ENCODE peak calls at places on chromosomes 12 and 14, in ten cellular contexts. One of them, this sample, is unnamed. For H3K27me3, the result is how much of the 10 kb centered on the place peaks cover.

GRCh38 chr14:56212541-56212940 is 94.3 kb downstream of the PELI2 start:
- DNase-seq in bronchial epithelial cell: no peak
- DNase-seq in HCT116: no peak
- DNase-seq in kidney epithelial cell: no peak
- DNase-seq in tibial nerve: no peak
- DNase-seq in ovary: no peak
- DNase-seq in upper lobe of right lung: no peak
- DNase-seq in colonic mucosa: no peak
- DNase-seq in pancreas: no peak
- DNase-seq in HepG2: no peak
- DNase-seq in this sample: no peak

GRCh38 chr12:92400006-92400405 is 254.4 kb upstream of the BTG1 start:
- DNase-seq in ovary: no peak
- DNase-seq in bronchial epithelial cell: no peak
- DNase-seq in pancreas: no peak
- DNase-seq in upper lobe of right lung: no peak
- DNase-seq in colonic mucosa: no peak
- DNase-seq in HCT116: no peak
- DNase-seq in HepG2: no peak
- DNase-seq in tibial nerve: no peak
- DNase-seq in kidney epithelial cell: no peak
- DNase-seq in this sample: no peak

GRCh38 chr14:88933203-88933602 is 108.8 kb downstream of the TTC8 start:
- DNase-seq in pancreas: no peak
- DNase-seq in tibial nerve: no peak
- DNase-seq in ovary: no peak
- DNase-seq in kidney epithelial cell: no peak
- DNase-seq in HCT116: no peak
- DNase-seq in HepG2: no peak
- DNase-seq in bronchial epithelial cell: no peak
- DNase-seq in upper lobe of right lung: no peak
- DNase-seq in colonic mucosa: no peak
- DNase-seq in this sample: no peak

GRCh38 chr12:95774311-95775045 is 16.1 kb downstream of the NTN4 start:
- DNase-seq in HepG2: no peak
- DNase-seq in pancreas: no peak
- DNase-seq in colonic mucosa: no peak
- DNase-seq in HCT116: no peak
- DNase-seq in ovary: no peak
- DNase-seq in upper lobe of right lung: no peak
- DNase-seq in bronchial epithelial cell: peak
- DNase-seq in kidney epithelial cell: no peak
- DNase-seq in tibial nerve: no peak
- DNase-seq in this sample: no peak

GRCh38 chr12:56315256-56315625 is 547 bp downstream of the CNPY2 start:
- DNase-seq in kidney epithelial cell: no peak
- DNase-seq in colonic mucosa: peak
- DNase-seq in bronchial epithelial cell: no peak
- DNase-seq in ovary: peak
- DNase-seq in HCT116: no peak
- DNase-seq in pancreas: peak
- DNase-seq in upper lobe of right lung: no peak
- DNase-seq in tibial nerve: no peak
- DNase-seq in HepG2: no peak
- DNase-seq in this sample: no peak

GRCh38 chr12:4379410-4379809 is at the start of gene FGF23:
- DNase-seq in tibial nerve: no peak
- DNase-seq in kidney epithelial cell: no peak
- DNase-seq in HepG2: peak
- DNase-seq in bronchial epithelial cell: no peak
- DNase-seq in HCT116: no peak
- DNase-seq in upper lobe of right lung: no peak
- DNase-seq in ovary: no peak
- DNase-seq in colonic mucosa: no peak
- DNase-seq in pancreas: no peak
- DNase-seq in this sample: no peak

GRCh38 chr12:80565276-80565675 is 121.2 kb downstream of the PTPRQ start:
- DNase-seq in HepG2: no peak
- DNase-seq in tibial nerve: no peak
- DNase-seq in upper lobe of right lung: no peak
- DNase-seq in colonic mucosa: no peak
- DNase-seq in bronchial epithelial cell: peak
- DNase-seq in kidney epithelial cell: no peak
- DNase-seq in ovary: no peak
- DNase-seq in pancreas: no peak
- DNase-seq in HCT116: no peak
- DNase-seq in this sample: no peak

GRCh38 chr12:93039930-93040329 is 110.8 kb upstream of the EEA1 start:
- DNase-seq in bronchial epithelial cell: no peak
- DNase-seq in kidney epithelial cell: no peak
- DNase-seq in pancreas: no peak
- DNase-seq in upper lobe of right lung: no peak
- DNase-seq in HCT116: no peak
- DNase-seq in HepG2: no peak
- DNase-seq in ovary: no peak
- DNase-seq in tibial nerve: no peak
- DNase-seq in colonic mucosa: no peak
- DNase-seq in this sample: no peak

GRCh38 chr12:117489671-117490070 is 128.2 kb upstream of the NOS1 start:
- DNase-seq in ovary: no peak
- DNase-seq in pancreas: no peak
- DNase-seq in tibial nerve: no peak
- DNase-seq in HCT116: no peak
- DNase-seq in colonic mucosa: no peak
- DNase-seq in kidney epithelial cell: no peak
- DNase-seq in upper lobe of right lung: no peak
- DNase-seq in bronchial epithelial cell: no peak
- DNase-seq in HepG2: no peak
- DNase-seq in this sample: no peak

GRCh38 chr14:90287791-90288190 is 31.4 kb downstream of the PSMC1 start:
- DNase-seq in HepG2: no peak
- DNase-seq in kidney epithelial cell: no peak
- DNase-seq in HCT116: no peak
- DNase-seq in upper lobe of right lung: peak
- DNase-seq in pancreas: peak
- DNase-seq in tibial nerve: no peak
- DNase-seq in colonic mucosa: no peak
- DNase-seq in ovary: no peak
- DNase-seq in bronchial epithelial cell: no peak
- DNase-seq in this sample: no peak

GRCh38 chr12:89574736-89575208 is 48.9 kb upstream of the POC1B start:
- DNase-seq in HCT116: no peak
- DNase-seq in tibial nerve: no peak
- DNase-seq in HepG2: peak
- DNase-seq in ovary: peak
- DNase-seq in colonic mucosa: no peak
- DNase-seq in kidney epithelial cell: peak
- DNase-seq in pancreas: no peak
- DNase-seq in upper lobe of right lung: no peak
- DNase-seq in bronchial epithelial cell: no peak
- DNase-seq in this sample: peak

GRCh38 chr12:121788176-121788818 is 5.2 kb downstream of the RHOF start:
- DNase-seq in HepG2: no peak
- DNase-seq in HCT116: no peak
- DNase-seq in bronchial epithelial cell: no peak
- DNase-seq in pancreas: peak
- DNase-seq in upper lobe of right lung: no peak
- DNase-seq in colonic mucosa: no peak
- DNase-seq in tibial nerve: no peak
- DNase-seq in ovary: no peak
- DNase-seq in kidney epithelial cell: no peak
- DNase-seq in this sample: no peak

GRCh38 chr12:29160230-29160629 is 11.2 kb downstream of the FAR2 start:
- DNase-seq in pancreas: no peak
- DNase-seq in bronchial epithelial cell: no peak
- DNase-seq in tibial nerve: no peak
- DNase-seq in ovary: no peak
- DNase-seq in kidney epithelial cell: no peak
- DNase-seq in upper lobe of right lung: no peak
- DNase-seq in HCT116: no peak
- DNase-seq in colonic mucosa: no peak
- DNase-seq in HepG2: no peak
- DNase-seq in this sample: no peak

GRCh38 chr12:56084958-56085543 is 5.1 kb downstream of the ERBB3 start:
- DNase-seq in HepG2: no peak
- DNase-seq in tibial nerve: no peak
- DNase-seq in kidney epithelial cell: no peak
- DNase-seq in HCT116: no peak
- DNase-seq in ovary: no peak
- DNase-seq in pancreas: no peak
- DNase-seq in bronchial epithelial cell: peak
- DNase-seq in colonic mucosa: peak
- DNase-seq in upper lobe of right lung: no peak
- DNase-seq in this sample: no peak

DNA sequence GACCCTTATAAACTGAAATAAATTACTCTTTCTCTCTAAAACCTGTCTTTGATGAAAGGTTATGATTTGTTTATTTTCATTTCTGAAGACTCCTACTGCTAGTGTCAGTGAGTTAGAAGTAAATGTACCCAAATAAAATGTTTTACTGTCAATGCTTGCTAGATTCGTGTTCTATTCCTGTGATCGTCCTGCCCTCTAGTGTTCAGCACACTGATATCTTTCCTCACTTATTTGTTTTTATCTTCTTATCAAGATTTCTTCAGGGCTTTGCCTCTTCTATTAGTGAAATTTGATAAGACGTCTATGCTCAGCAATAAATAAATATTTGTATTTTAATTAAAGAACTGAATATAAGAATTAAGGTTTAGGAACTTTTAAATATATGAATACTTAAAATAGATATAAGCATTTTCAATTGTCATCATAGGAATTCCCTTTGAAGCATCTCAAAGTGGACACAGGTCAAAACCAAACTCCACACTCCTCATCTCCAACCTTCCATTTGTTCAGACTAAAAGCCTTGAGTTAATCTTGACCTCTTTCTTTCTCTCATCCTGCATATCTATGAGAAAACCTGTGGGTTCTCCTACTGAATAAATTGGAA is 75.8 kb downstream of the C12orf50 start:
- DNase-seq in upper lobe of right lung: no peak
- DNase-seq in HepG2: peak
- DNase-seq in ovary: no peak
- DNase-seq in tibial nerve: no peak
- DNase-seq in bronchial epithelial cell: peak
- DNase-seq in kidney epithelial cell: peak
- DNase-seq in HCT116: peak
- DNase-seq in pancreas: no peak
- DNase-seq in colonic mucosa: no peak
- DNase-seq in this sample: no peak
- TF ChIP-seq CTCF in upper lobe of right lung: peak
- TF ChIP-seq CTCF in HepG2: peak
- TF ChIP-seq CTCF in ovary: no peak
- TF ChIP-seq CTCF in tibial nerve: peak
- TF ChIP-seq CTCF in bronchial epithelial cell: peak
- TF ChIP-seq CTCF in kidney epithelial cell: peak
- TF ChIP-seq CTCF in HCT116: peak
- TF ChIP-seq CTCF in pancreas: no peak
- TF ChIP-seq CTCF in colonic mucosa: no peak
- TF ChIP-seq CTCF in this sample: peak

DNA sequence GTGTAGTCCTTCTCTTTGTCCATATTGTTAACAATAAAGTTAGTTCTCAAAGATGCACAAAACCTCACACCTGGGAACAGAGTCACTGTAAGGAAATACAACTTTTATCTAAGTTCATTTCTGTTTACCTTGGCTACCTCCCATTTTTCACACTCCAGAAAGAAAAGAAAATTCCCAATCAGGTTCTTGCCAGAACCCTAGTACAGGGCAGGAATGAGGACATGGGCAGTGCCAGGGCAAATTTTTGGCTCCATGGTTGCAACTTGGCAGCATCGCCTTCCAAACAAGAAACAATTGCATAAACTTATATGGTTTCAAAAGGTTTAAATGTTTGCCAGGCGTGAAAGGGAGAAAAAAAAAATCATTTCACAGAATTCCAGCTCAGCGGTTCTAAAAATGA is 296.3 kb upstream of the PRKD1 start:
- DNase-seq in tibial nerve: no peak
- DNase-seq in HepG2: no peak
- DNase-seq in upper lobe of right lung: no peak
- DNase-seq in ovary: no peak
- DNase-seq in kidney epithelial cell: no peak
- DNase-seq in colonic mucosa: no peak
- DNase-seq in HCT116: no peak
- DNase-seq in pancreas: peak
- DNase-seq in bronchial epithelial cell: peak
- DNase-seq in this sample: no peak
- H3K27me3 ChIP-seq in tibial nerve: under half
- H3K27me3 ChIP-seq in HepG2: under half
- H3K27me3 ChIP-seq in upper lobe of right lung: under half
- H3K27me3 ChIP-seq in ovary: under half
- H3K27me3 ChIP-seq in kidney epithelial cell: under half
- H3K27me3 ChIP-seq in colonic mucosa: under half
- H3K27me3 ChIP-seq in HCT116: under half
- H3K27me3 ChIP-seq in pancreas: under half
- H3K27me3 ChIP-seq in bronchial epithelial cell: under half
- H3K27me3 ChIP-seq in this sample: under half

GRCh38 chr12:630656-631632 is 32.3 kb downstream of the NINJ2 start:
- DNase-seq in tibial nerve: no peak
- DNase-seq in colonic mucosa: peak
- DNase-seq in ovary: no peak
- DNase-seq in HCT116: no peak
- DNase-seq in upper lobe of right lung: peak
- DNase-seq in HepG2: no peak
- DNase-seq in bronchial epithelial cell: no peak
- DNase-seq in kidney epithelial cell: no peak
- DNase-seq in pancreas: no peak
- DNase-seq in this sample: no peak
- H3K4me3 ChIP-seq in tibial nerve: peak
- H3K4me3 ChIP-seq in colonic mucosa: no peak
- H3K4me3 ChIP-seq in ovary: peak
- H3K4me3 ChIP-seq in HCT116: no peak
- H3K4me3 ChIP-seq in upper lobe of right lung: peak
- H3K4me3 ChIP-seq in HepG2: no peak
- H3K4me3 ChIP-seq in bronchial epithelial cell: no peak
- H3K4me3 ChIP-seq in kidney epithelial cell: no peak
- H3K4me3 ChIP-seq in pancreas: no peak
- H3K4me3 ChIP-seq in this sample: no peak

DNA sequence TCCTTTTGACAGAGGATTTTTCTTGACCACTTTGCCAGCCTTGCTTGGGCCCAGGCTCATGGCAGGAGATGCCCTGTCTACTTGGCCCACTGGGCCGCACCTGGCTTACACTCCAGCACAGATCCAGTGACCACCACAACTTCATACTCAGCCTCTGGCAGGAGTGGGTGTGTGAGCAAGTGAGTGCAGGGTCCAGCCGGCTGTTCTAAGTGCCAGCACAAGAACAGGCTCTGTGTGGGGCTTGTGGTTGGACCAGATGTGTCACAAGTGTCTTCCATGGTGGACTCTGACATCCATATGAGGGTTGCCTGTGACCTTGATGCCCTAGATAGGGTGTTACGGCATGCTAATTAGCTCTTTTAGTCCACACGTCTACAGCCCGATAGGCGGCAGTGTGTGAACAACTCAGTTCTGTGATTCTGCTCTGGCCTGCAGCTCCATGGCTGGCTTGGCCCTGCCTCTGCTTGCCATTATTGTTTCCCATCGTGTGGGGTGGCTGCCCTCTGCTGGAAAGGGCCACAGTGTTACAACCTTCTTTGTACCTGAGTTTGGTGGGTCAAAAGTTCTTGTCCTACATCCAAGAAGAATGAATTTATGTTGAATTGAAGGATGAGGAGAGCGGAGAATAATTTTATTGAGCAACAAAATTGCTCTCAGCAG is 1089.1 kb downstream of the SLC6A15 start:
- DNase-seq in kidney epithelial cell: no peak
- DNase-seq in pancreas: no peak
- DNase-seq in tibial nerve: no peak
- DNase-seq in ovary: no peak
- DNase-seq in bronchial epithelial cell: peak
- DNase-seq in upper lobe of right lung: no peak
- DNase-seq in HCT116: peak
- DNase-seq in HepG2: peak
- DNase-seq in colonic mucosa: peak
- DNase-seq in this sample: no peak
- TF ChIP-seq CTCF in kidney epithelial cell: peak
- TF ChIP-seq CTCF in pancreas: no peak
- TF ChIP-seq CTCF in tibial nerve: no peak
- TF ChIP-seq CTCF in ovary: no peak
- TF ChIP-seq CTCF in bronchial epithelial cell: peak
- TF ChIP-seq CTCF in upper lobe of right lung: peak
- TF ChIP-seq CTCF in HCT116: peak
- TF ChIP-seq CTCF in HepG2: peak
- TF ChIP-seq CTCF in colonic mucosa: no peak
- TF ChIP-seq CTCF in this sample: peak